ENCODE peak calls at places on chromosomes 13 and 19, in eight cellular contexts. V is bronchial epithelial cell; B is NCI-H2029 treated with DMSO at 0.1 percent for 48 hours; T is MM.1S; Y is occipital lobe; O is IMR-90; N is GM20000; C is Jurkat, Clone E6-1. M is an unnamed sample.

GRCh38 chr19:4329858-4330257 is 8.8 kb downstream of the STAP2 start:
- DNase-seq in V (no peak), B (no peak), T (no peak), Y (no peak), O (no peak), N (no peak), C (no peak), M (no peak)

GRCh38 chr19:7968796-7969559 is 25.5 kb upstream of the TIMM44 start:
- DNase-seq in V (no peak), B (no peak), T (no peak), Y (no peak), O (no peak), N (no peak), C (no peak), M (no peak)

GRCh38 chr13:102977471-102977870 is 88.7 kb downstream of the SLC10A2 start:
- DNase-seq in V (no peak), B (no peak), T (no peak), Y (no peak), O (no peak), N (no peak), C (no peak), M (peak)

GRCh38 chr13:93746589-93746988 is 520.0 kb downstream of the GPC6 start:
- DNase-seq in V (no peak), B (no peak), T (no peak), Y (no peak), O (no peak), N (no peak), C (no peak), M (no peak)

GRCh38 chr13:51914137-51914493 is 52.3 kb downstream of the CCDC70 start:
- DNase-seq in V (peak), B (no peak), T (no peak), Y (no peak), O (no peak), N (no peak), C (no peak), M (no peak)

GRCh38 chr19:39237200-39238184 is 7.3 kb downstream of the IFNL3 start:
- DNase-seq in V (no peak), B (no peak), T (peak), Y (no peak), O (no peak), N (peak), C (peak), M (no peak)

GRCh38 chr19:11195681-11196080 is 1.7 kb downstream of the KANK2 start:
- DNase-seq in V (no peak), B (no peak), T (no peak), Y (no peak), O (no peak), N (no peak), C (no peak), M (no peak)

GRCh38 chr19:36265064-36265463 is 50.2 kb downstream of the ZNF146 start:
- DNase-seq in V (no peak), B (no peak), T (no peak), Y (no peak), O (no peak), N (no peak), C (no peak), M (no peak)

GRCh38 chr19:1840541-1841115 is 7.7 kb downstream of the REXO1 start:
- DNase-seq in V (no peak), B (no peak), T (no peak), Y (no peak), O (no peak), N (no peak), C (no peak), M (peak)

GRCh38 chr13:38415233-38415632 is 65.6 kb downstream of the UFM1 start:
- DNase-seq in V (no peak), B (no peak), T (peak), Y (no peak), O (no peak), N (peak), C (peak), M (no peak)

GRCh38 chr19:45471116-45471865 is 3.5 kb downstream of the FOSB start:
- DNase-seq in V (no peak), B (no peak), T (no peak), Y (no peak), O (no peak), N (no peak), C (no peak), M (no peak)

GRCh38 chr19:38596057-38596981 is 21.4 kb downstream of the MAP4K1 start:
- DNase-seq in V (peak), B (peak), T (no peak), Y (peak), O (no peak), N (no peak), C (no peak), M (no peak)

GRCh38 chr19:13133241-13133870 is 15.3 kb downstream of the NACC1 start:
- DNase-seq in V (no peak), B (no peak), T (no peak), Y (no peak), O (no peak), N (no peak), C (no peak), M (no peak)

GRCh38 chr13:93951153-93951552 is 528.3 kb downstream of the DCT start:
- DNase-seq in V (peak), B (no peak), T (no peak), Y (no peak), O (peak), N (no peak), C (no peak), M (peak)

GRCh38 chr13:24605923-24606372 is 74.3 kb upstream of the ATP12A start:
- DNase-seq in V (peak), B (peak), T (peak), Y (no peak), O (peak), N (no peak), C (no peak), M (peak)

M was measured in fibroblast of pulmonary artery.